ENCODE peak calls at places on chromosome 19, in seven cellular contexts. O is H9; U is neuronal stem cell; T is left lung; E is fibroblast of lung; Z is tibial nerve; M is CD4-positive, alpha-beta T cell. Y is an unnamed sample. For H3K9me3, the result is how much of the 10 kb centered on the place peaks cover.

GRCh38 chr19:12720851-12721655 is 2.7 kb downstream of the TNPO2 start:
- DNase-seq in O (no peak), U (no peak), T (peak), E (peak), Z (no peak), M (no peak), Y (no peak)

GRCh38 chr19:5147074-5147970 is 178.4 kb downstream of the KDM4B start:
- DNase-seq in O (no peak), U (no peak), T (peak), E (no peak), Z (no peak), M (no peak), Y (no peak)

GRCh38 chr19:21109116-21109515 is 27.1 kb downstream of the ZNF714 start:
- DNase-seq in O (no peak), U (no peak), T (no peak), E (peak), Z (no peak), M (no peak), Y (no peak)

GRCh38 chr19:1027020-1027952 is 878 bp downstream of the CNN2 start:
- DNase-seq in O (no peak), U (peak), T (peak), E (no peak), Z (no peak), M (no peak), Y (no peak)

GRCh38 chr19:16400911-16401675 is 70.7 kb downstream of the EPS15L1 start:
- DNase-seq in O (no peak), U (no peak), T (no peak), E (no peak), Z (no peak), M (no peak), Y (peak)

GRCh38 chr19:23002690-23003422 is at the start of gene ZNF728:
- DNase-seq in O (no peak), U (no peak), T (peak), E (no peak), Z (peak), M (no peak), Y (no peak)

GRCh38 chr19:45911291-45911690 is 3.3 kb downstream of the NANOS2 start:
- DNase-seq in O (no peak), U (no peak), T (no peak), E (no peak), Z (no peak), M (no peak), Y (no peak)

GRCh38 chr19:34255546-34255945 is 1.2 kb downstream of the GARRE1 start:
- DNase-seq in O (no peak), U (no peak), T (no peak), E (no peak), Z (no peak), M (no peak), Y (no peak)

GRCh38 chr19:46471116-46471733 is at the start of gene PNMA8A:
- DNase-seq in O (peak), U (peak), T (peak), E (peak), Z (no peak), M (no peak), Y (peak)

GRCh38 chr19:16330368-16330801 is 5.8 kb downstream of the KLF2 start:
- DNase-seq in O (no peak), U (no peak), T (peak), E (peak), Z (no peak), M (peak), Y (peak)

GRCh38 chr19:475360-475759 is 14.5 kb upstream of the SHC2 start:
- DNase-seq in O (no peak), U (no peak), T (no peak), E (no peak), Z (no peak), M (no peak), Y (no peak)

GRCh38 chr19:1016647-1017114 is 4.2 kb downstream of the TMEM259 start:
- DNase-seq in O (no peak), U (no peak), T (peak), E (peak), Z (no peak), M (no peak), Y (peak)

DNA sequence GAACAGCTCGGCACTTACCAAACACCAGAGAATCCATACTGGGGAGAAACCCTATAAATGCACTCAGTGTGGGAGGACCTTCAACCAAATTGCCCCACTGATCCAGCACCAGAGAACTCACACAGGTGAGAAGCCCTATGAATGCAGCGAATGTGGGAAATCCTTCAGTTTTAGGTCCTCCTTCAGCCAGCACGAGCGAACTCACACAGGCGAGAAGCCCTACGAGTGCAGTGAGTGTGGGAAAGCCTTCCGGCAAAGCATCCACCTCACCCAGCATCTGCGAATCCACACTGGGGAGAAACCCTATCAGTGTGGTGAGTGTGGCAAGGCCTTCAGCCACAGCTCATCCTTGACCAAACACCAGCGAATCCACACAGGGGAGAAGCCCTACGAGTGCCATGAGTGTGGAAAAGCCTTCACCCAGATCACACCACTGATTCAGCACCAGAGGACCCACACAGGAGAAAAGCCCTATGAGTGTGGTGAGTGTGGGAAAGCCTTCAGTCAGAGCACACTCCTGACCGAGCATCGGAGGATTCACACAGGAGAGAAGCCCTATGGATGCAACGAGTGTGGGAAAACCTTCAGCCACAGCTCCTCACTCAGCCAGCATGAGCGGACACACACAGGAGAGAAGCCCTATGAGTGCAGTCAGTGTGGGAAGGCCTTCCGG is 8.3 kb downstream of the ZNF135 start:
- DNase-seq in O (no peak), U (no peak), T (no peak), E (peak), Z (no peak), M (no peak), Y (peak)
- H3K9me3 ChIP-seq in O (half or more), U (under half), T (half or more), E (under half), Z (under half), M (half or more), Y (half or more)

DNA sequence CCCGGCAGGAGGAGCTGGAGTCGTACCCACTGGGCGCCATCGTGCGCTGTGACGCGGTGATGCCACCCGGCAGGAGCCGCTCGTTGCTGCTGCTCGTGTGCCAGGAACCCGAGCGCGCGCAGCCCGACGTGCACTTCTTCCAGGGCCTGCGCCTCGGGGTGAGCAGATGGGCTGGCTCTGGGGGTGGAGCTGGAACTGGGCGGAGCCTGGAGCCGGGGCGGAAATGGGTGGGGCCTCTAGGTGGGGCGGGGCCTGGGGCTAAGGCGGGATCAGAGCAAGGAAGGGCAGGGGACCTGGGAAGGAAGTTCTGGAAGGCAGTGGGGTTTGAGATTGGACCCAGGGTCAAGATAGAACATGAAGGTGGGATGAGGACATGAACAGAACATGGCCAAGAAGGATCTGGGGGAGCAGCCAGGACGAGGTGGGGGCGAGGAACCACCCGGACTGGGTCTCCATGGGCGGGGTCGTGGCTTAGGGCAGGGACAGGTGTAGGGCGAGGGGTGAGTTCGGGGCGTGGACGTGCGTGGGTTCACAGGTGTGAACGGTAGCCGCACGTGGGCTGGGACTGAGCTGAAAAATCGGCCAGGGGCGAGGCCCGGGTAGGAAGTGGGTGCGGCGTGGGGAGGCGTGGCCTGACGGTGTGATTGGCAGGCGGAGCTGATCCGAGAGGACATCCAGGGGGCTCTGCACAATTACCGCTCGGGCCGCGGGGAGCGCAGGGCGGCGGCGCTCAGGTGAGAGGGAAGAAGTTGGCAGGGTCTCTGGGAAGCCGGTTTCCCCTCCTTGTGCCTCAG is 4.6 kb downstream of the EPS8L1 start:
- DNase-seq in O (peak), U (no peak), T (peak), E (peak), Z (no peak), M (no peak), Y (peak)
- H3K27ac ChIP-seq in O (no peak), U (no peak), T (no peak), E (no peak), Z (no peak), M (no peak), Y (no peak)

DNA sequence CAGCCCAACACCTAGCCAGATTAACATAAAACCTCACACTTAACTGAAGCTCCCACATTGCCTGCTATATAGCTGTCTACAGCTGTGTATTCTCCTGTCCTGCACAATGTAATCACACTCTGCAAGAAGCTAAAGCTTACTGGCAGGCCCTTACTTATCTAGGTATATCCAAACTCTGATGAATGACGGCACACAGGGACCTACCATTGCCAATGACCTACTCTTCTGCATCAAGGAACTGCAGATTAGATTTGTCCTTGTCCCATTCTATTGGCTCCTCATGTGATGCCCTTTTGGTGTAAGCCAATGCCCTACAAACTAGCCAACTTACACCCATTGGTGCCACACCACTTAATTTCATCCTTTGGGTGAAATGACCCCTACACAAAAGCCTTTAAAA is 26.4 kb downstream of the ZNF45 start:
- DNase-seq in O (no peak), U (no peak), T (no peak), E (no peak), Z (no peak), M (no peak), Y (no peak)
- H3K9me3 ChIP-seq in O (under half), U (under half), T (half or more), E (under half), Z (under half), M (half or more), Y (under half)

GRCh38 chr19:49840736-49841249 is 10.2 kb upstream of the PTOV1 start:
- DNase-seq in O (no peak), U (no peak), T (no peak), E (no peak), Z (no peak), M (no peak), Y (no peak)

GRCh38 chr19:49838816-49839588 is 12.0 kb upstream of the PTOV1 start:
- DNase-seq in O (no peak), U (no peak), T (no peak), E (peak), Z (no peak), M (no peak), Y (no peak)

GRCh38 chr19:49837425-49837824 is 13.5 kb upstream of the PTOV1 start:
- DNase-seq in O (no peak), U (no peak), T (no peak), E (no peak), Z (no peak), M (no peak), Y (no peak)

GRCh38 chr19:49843265-49843664 is 7.7 kb upstream of the PTOV1 start:
- DNase-seq in O (no peak), U (no peak), T (no peak), E (no peak), Z (no peak), M (no peak), Y (no peak)

GRCh38 chr19:49840321-49840720 is 10.6 kb upstream of the PTOV1 start:
- DNase-seq in O (no peak), U (no peak), T (no peak), E (no peak), Z (no peak), M (no peak), Y (no peak)
- H3K27ac ChIP-seq in O (no peak), U (no peak), T (no peak), E (no peak), Z (no peak), M (no peak), Y (no peak)

GRCh38 chr19:35266149-35266903 is 2.4 kb upstream of the USF2 start:
- DNase-seq in O (peak), U (no peak), T (peak), E (no peak), Z (no peak), M (no peak), Y (peak)
- H3K9me3 ChIP-seq in O (under half), U (under half), T (under half), E (under half), Z (under half), M (under half), Y (under half)

DNA sequence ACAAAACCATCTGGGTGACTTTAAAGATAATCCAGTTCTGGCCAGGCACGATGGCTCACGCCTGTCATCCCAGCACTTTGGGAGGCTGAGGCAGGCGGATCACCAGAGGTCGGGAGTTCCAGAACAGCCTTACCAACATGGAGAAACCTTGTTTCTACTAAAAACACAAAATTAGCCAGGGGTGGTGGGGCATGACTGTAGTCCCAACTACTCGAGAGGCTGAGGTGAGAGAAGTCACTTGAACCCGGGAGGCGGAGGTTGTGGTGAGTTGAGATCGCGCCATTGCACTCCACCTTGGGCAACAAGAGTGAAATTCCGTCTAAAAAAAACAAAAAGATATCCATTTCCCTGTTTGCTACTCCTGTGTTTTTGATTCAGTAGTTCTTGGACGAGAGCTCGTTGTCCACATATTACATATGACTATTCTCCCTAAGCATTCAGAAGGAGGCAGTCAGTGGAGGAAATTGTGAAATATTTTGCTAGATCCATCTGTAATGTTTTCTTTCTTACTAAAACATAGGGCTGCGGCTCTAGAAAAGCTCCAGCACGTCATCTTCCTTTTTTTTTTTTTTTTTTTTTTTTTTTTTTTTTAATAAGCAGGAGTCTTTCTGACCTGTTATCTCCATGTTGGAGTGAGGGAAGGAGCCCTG is 33.6 kb downstream of the ZNF701 start:
- DNase-seq in O (no peak), U (no peak), T (no peak), E (peak), Z (no peak), M (no peak), Y (no peak)
- H3K27ac ChIP-seq in O (no peak), U (no peak), T (peak), E (no peak), Z (peak), M (no peak), Y (peak)

GRCh38 chr19:56976300-56976699 is 135.8 kb upstream of the PEG3 start:
- DNase-seq in O (no peak), U (no peak), T (no peak), E (no peak), Z (no peak), M (no peak), Y (no peak)
- H3K9me3 ChIP-seq in O (half or more), U (under half), T (half or more), E (under half), Z (under half), M (under half), Y (under half)

DNA sequence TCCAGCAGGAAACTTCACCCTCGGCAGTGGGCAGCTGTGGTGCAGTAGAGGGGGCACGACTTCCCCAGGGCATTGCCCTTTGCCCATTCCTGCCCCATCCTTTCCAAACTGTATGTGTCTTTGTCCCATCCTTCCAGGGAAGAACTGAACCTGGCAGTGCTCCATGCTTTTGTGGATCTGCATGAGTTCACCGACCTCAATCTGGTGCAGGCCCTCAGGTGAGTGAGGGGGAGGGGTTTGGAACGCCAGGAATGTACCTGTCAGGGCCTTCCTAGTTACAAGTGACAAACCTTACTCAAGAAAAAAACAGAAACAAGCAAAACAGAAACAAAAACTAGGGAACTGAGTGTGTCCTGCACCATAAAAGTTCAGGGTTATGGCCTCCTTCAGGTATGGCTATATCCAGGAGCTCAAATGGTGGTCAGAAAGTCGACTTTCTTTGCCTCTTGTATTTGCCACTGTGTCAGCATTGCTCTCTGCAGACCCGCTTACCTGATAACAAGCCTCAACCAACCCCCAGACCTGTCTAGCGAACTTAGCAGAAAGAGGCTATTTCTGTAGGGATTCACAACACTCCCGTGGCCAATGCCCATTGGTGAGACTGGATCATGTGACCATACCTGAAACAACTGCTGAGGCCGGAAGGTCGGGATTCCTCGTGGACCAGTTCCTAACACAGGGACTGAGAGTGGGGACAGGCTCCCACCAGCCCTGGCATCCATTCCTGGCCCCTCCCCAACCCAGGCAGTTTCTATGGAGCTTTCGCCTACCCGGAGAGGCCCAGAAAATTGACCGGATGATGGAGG is 4.2 kb downstream of the CYTH2 start:
- DNase-seq in O (no peak), U (no peak), T (no peak), E (no peak), Z (no peak), M (no peak), Y (no peak)
- H3K27ac ChIP-seq in O (no peak), U (no peak), T (no peak), E (no peak), Z (no peak), M (no peak), Y (no peak)

GRCh38 chr19:9531933-9532332 is 6.5 kb downstream of the ZNF426 start:
- DNase-seq in O (no peak), U (no peak), T (no peak), E (no peak), Z (no peak), M (no peak), Y (no peak)
- H3K9me3 ChIP-seq in O (half or more), U (half or more), T (half or more), E (under half), Z (under half), M (half or more), Y (half or more)